ENCODE peak calls at places on chromosomes 4 and X, in four cellular contexts. O, M, P and H are unnamed samples.

GRCh38 chr4:83387922-83388676 is 53.5 kb upstream of the HPSE start:
- DNase-seq in O (no peak), M (no peak), P (peak; percentile 34), H (peak; percentile 8)

GRCh38 chr4:172650758-172651495 is 517.7 kb upstream of the GALNT7 start:
- DNase-seq in O (no peak), M (no peak), P (no peak), H (no peak)

GRCh38 chr4:105059337-105059736 is 87.3 kb upstream of the TET2 start:
- DNase-seq in O (no peak), M (no peak), P (peak; percentile 78), H (no peak)

GRCh38 chr4:111937368-111937767 is 207.9 kb upstream of the FAM241A start:
- DNase-seq in O (no peak), M (no peak), P (peak; percentile 36), H (no peak)

GRCh38 chrX:134548257-134548732 is 88.3 kb downstream of the HPRT1 start:
- DNase-seq in O (no peak), M (peak; percentile 3), P (peak; percentile 63), H (no peak)

GRCh38 chr4:173518419-173519102 is 11.5 kb downstream of the HAND2 start:
- DNase-seq in O (no peak), M (no peak), P (no peak), H (no peak)

GRCh38 chrX:103248553-103248952 is 6.4 kb downstream of the TCEAL8 start:
- DNase-seq in O (no peak), M (peak; percentile 10), P (peak; percentile 9), H (no peak)

GRCh38 chrX:136714626-136715599 is 65.8 kb downstream of the ARHGEF6 start:
- DNase-seq in O (no peak), M (no peak), P (peak; percentile 55), H (no peak)

GRCh38 chr4:24372915-24373314 is 211.4 kb downstream of the DHX15 start:
- DNase-seq in O (no peak), M (no peak), P (no peak), H (no peak)

GRCh38 chr4:123481034-123481433 is 84.4 kb downstream of the SPRY1 start:
- DNase-seq in O (no peak), M (no peak), P (no peak), H (no peak)

GRCh38 chr4:124018383-124019317 is 622.1 kb downstream of the SPRY1 start:
- DNase-seq in O (no peak), M (no peak), P (peak; percentile 81), H (no peak)

GRCh38 chr4:147550626-147551250 is 66.5 kb upstream of the TMEM184C start:
- DNase-seq in O (no peak), M (no peak), P (peak; percentile 82), H (no peak)

GRCh38 chr4:38804654-38805295 is at the start of gene TLR1:
- DNase-seq in O (no peak), M (peak; percentile 64), P (peak; percentile 82), H (peak; percentile 61)

GRCh38 chr4:99642725-99643489 is 14.7 kb downstream of the C4orf54 start:
- DNase-seq in O (no peak), M (no peak), P (no peak), H (no peak)

GRCh38 chrX:12984629-12985303 is 9.9 kb downstream of the TMSB4X start:
- DNase-seq in O (no peak), M (peak; percentile 66), P (peak; percentile 80), H (peak; percentile 70)

GRCh38 chrX:2703991-2704369 is 12.9 kb downstream of the CD99 start:
- DNase-seq in O (no peak), M (no peak), P (no peak), H (no peak)